ENCODE peak calls at places on chromosomes 6 and 20, in four cellular contexts. J is DND-41; E is small intestine; X is Jurkat, Clone E6-1. H is an unnamed sample.

GRCh38 chr20:35355372-35355771 is 56.4 kb downstream of the UQCC1 start:
- DNase-seq in E (no peak), J (no peak), X (no peak), H (no peak)

GRCh38 chr6:91669154-91669903 is 1082.5 kb upstream of the MAP3K7 start:
- DNase-seq in X (no peak), E (no peak), J (no peak), H (no peak)

GRCh38 chr6:121093928-121094327 is 240.4 kb downstream of the TBC1D32 start:
- DNase-seq in E (no peak), J (no peak), X (no peak), H (no peak)

GRCh38 chr20:19284400-19285178 is 72.1 kb downstream of the SLC24A3 start:
- DNase-seq in X (no peak), J (no peak), E (no peak), H (no peak)

GRCh38 chr6:78400076-78400475 is 467.3 kb upstream of the IRAK1BP1 start:
- DNase-seq in X (no peak), J (no peak), E (no peak), H (no peak)

GRCh38 chr20:25056601-25057233 is 1.2 kb downstream of the ACSS1 start:
- DNase-seq in E (no peak), J (peak; percentile 38), X (no peak), H (no peak)

GRCh38 chr20:36421641-36422040 is 115.5 kb downstream of the DLGAP4 start:
- DNase-seq in E (no peak), X (no peak), J (no peak), H (no peak)

GRCh38 chr6:98382246-98382645 is 452.1 kb upstream of the POU3F2 start:
- DNase-seq in J (no peak), X (no peak), E (no peak), H (no peak)

GRCh38 chr20:297925-298754 is 770 bp downstream of the ZCCHC3 start:
- DNase-seq in X (no peak), E (peak; percentile 89), J (peak; percentile 60), H (peak; percentile 43)

GRCh38 chr6:437042-437402 is 45.5 kb downstream of the IRF4 start:
- DNase-seq in X (no peak), E (no peak), J (no peak), H (no peak)

GRCh38 chr6:121086876-121087275 is 247.4 kb downstream of the TBC1D32 start:
- DNase-seq in X (no peak), E (no peak), J (no peak), H (no peak)

GRCh38 chr6:99746261-99746895 is 139.7 kb downstream of the PRDM13 start:
- DNase-seq in E (peak; percentile 68), X (peak; percentile 71), J (peak; percentile 69), H (peak; percentile 57)

GRCh38 chr20:43352996-43353395 is 104.7 kb upstream of the SRSF6 start:
- DNase-seq in J (no peak), X (no peak), E (no peak), H (no peak)

GRCh38 chr20:3749689-3750639 is 17.5 kb downstream of the HSPA12B start:
- DNase-seq in X (no peak), E (peak; percentile 38), J (no peak), H (no peak)

GRCh38 chr6:7058250-7058923 is 49.4 kb upstream of the RREB1 start:
- DNase-seq in X (peak; percentile 55), E (peak; percentile 96), J (peak; percentile 70), H (no peak)

GRCh38 chr20:64103871-64104666 is 3.3 kb downstream of the NPBWR2 start:
- DNase-seq in E (no peak), J (no peak), X (no peak), H (no peak)

GRCh38 chr6:95593025-95593424 is 15.7 kb downstream of the MANEA start:
- DNase-seq in E (peak; percentile 67), X (no peak), J (no peak), H (no peak)

GRCh38 chr6:156190270-156190669 is 586.9 kb upstream of the ARID1B start:
- DNase-seq in X (no peak), E (no peak), J (no peak), H (no peak)

GRCh38 chr6:107972413-107973096 is 14.5 kb upstream of the SEC63 start:
- DNase-seq in J (no peak), E (peak; percentile 70), X (no peak), H (no peak)

GRCh38 chr6:17395112-17395511 is 1.7 kb downstream of the CAP2 start:
- DNase-seq in E (no peak), X (no peak), J (no peak), H (no peak)
- H3K4me3 ChIP-seq in E (no peak overlapping the region), X (no peak overlapping the region), J (no peak overlapping the region), H (no peak overlapping the region)

GRCh38 chr6:35049885-35050284 is 91.3 kb downstream of the TCP11 start:
- DNase-seq in J (peak; percentile 57), X (peak; percentile 56), E (peak; percentile 33), H (no peak)

GRCh38 chr6:35048631-35049083 is 92.5 kb downstream of the TCP11 start:
- DNase-seq in X (peak; percentile 87), E (no peak), J (peak; percentile 63), H (no peak)

GRCh38 chr6:35048031-35048613 is 93.0 kb downstream of the TCP11 start:
- DNase-seq in J (peak; percentile 41), X (no peak), E (no peak), H (no peak)

GRCh38 chr6:35050291-35050987 is 90.7 kb downstream of the TCP11 start:
- DNase-seq in J (peak; percentile 62), E (no peak), X (no peak), H (no peak)

DNA sequence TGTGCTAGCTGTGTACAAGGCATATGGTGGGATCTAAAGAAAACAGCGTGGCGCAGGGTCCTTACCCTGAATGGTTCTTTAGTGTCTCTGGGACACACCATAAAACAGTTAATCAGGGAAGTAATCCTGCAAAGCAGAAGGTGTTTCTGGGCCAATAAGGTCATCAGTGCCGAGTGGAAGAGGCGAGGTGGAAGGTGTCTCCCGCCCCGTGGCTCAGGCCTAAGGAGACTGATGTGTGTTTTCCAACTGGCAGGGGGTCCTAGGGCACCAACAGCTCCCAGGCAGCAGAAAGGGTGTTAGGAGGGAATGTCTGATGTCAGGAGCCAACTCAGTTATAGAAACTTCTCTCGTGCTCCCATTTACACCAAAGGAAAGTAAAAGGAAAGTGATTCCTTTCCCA is 91.8 kb downstream of the TCP11 start:
- DNase-seq in E (no peak), J (no peak), X (no peak), H (no peak)
- H3K4me3 ChIP-seq in E (no peak overlapping the region), J (no peak overlapping the region), X (no peak overlapping the region), H (no peak overlapping the region)

GRCh38 chr6:42890311-42891198 is 11.1 kb downstream of the RPL7L1 start:
- DNase-seq in X (peak; percentile 87), E (peak; percentile 94), J (peak; percentile 94), H (peak; percentile 87)

GRCh38 chr6:42889815-42890214 is 10.4 kb downstream of the RPL7L1 start:
- DNase-seq in J (no peak), X (peak; percentile 26), E (no peak), H (no peak)

GRCh38 chr6:42891199-42891722 is 11.8 kb downstream of the RPL7L1 start:
- DNase-seq in E (no peak), X (no peak), J (no peak), H (no peak)

GRCh38 chr6:42885702-42886101 is 6.3 kb downstream of the RPL7L1 start:
- DNase-seq in E (no peak), J (no peak), X (no peak), H (no peak)
- H3K4me3 ChIP-seq in E (no peak overlapping the region), J (no peak overlapping the region), X (no peak overlapping the region), H (no peak overlapping the region)

DNA sequence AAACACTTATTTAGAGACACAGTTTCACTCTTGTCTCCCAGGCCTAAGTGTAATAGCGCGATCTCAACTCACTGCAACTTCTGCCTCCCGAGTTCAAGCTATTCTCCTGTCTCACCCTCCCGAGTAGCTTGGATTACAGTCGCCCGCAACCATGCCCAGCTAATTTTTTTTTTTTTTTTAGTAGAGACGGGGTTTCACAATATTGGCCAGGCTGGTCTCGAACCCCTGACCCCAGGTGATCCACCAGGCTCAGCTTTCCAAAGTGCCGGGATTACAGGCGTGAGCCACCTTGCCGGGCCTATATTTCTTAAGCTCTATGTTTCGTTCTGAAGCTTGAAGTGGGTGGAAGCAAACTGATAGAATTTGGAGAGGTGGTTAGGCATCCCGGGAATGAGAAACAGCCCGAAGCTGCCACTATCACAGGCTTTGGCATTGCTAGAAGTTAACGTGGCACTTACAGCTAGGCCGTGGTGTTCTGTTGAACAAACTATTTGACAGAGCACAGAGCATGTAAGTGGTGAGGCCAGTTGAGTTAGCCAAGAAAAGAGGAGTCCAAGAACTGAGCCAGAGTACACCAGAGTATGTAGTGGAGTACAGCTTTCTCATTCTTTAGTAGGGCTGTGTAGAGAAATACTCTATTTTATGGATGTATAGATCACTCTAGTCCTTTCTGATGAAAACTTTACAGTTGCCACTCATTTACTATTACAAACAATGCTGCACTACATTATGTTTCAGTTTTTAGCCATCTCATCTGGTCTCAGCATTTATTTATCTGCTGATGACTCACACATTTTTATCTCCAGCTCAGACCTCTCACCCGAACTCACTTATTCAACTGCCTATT is 62.0 kb upstream of the HFE start:
- DNase-seq in E (peak; percentile 82), J (no peak), X (no peak), H (no peak)
- H3K4me3 ChIP-seq in E (no peak overlapping the region), J (no peak overlapping the region), X (peak overlapping the region; percentile 64), H (no peak overlapping the region)

DNA sequence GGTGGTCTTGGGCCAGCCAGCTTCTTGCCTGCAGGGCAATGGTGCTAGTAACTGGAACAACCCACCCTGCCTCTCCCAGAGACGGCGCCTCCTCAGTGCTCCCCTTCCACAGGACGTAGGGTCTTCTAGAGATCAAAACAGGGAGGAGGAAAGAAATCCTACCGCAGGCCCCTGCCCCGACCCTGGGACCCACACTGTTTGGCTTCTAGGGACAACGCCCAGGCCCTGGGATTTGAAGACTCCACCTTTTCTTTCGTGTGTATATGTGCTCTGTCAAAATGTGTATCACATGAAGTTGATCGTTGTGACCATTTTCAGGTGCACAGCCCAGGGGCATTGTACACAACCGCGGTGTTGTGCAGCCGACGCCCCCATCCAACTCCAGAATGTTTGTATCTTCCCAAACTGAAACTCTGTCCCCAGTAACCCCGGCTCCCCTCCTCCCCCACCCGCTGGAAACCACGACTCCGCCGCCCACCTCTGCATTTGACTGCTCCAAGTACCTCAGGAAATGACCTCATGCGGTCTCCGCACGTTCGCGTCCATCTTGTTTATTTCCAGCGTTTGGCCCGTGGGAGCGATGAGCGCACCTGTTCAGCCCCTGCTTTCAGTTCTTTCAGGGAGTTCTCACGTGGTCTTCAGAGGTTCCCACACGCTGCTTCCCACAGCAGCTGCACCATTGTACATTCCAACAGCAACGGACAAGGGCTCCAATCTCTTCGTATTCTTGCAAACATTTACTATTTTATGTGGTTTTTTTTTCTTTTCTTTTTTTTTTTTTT is 3.4 kb upstream of the BHLHE23 start:
- DNase-seq in E (peak; percentile 38), X (peak; percentile 100), J (peak; percentile 99), H (no peak)
- H3K4me3 ChIP-seq in E (no peak overlapping the region), X (peak overlapping the region; percentile 83), J (peak overlapping the region; percentile 64), H (peak overlapping the region; percentile 65)

DNA sequence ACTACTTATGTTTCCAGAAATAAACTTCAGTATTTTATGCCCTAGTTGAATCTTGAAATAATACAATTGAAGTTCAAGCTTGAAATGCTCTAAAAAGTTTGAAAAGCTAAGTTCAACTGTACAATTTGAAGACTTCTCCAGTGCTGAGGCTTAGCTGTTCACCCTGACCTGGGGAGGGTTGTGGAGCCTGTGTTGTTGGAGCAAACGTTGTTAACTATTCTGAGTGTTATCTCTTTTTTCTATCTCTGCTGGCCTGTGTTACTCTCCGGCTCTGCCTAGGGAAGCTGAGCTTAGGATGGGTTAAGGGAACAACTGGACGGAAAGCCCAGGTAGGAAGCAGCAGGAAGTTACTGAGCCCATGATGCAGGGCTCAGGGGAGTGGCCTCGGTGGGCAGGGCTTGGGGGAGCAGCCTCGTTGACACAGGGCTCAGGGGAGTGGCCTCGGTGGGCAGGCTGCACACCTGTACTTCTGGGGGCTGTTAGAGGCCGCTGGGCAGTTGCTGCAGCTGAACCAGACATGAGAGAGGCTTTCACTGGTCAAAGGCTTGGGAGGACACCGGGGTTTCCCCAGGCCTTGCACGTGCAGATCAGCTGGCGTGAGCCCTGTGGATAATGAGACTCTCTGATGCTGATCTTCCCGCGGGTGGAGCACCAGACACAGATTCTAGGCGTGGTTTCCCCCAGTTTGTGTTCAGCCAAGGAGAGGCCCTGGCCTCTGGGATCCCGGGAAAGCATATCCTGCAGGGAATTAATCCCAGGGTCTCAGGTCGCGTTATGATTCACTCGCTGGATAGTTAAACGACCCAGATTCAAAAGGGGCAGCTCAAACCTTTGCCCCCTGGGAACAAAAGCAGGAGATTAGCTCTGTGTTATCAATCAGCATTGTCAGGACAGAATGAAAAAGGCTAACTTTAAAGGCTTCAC is 58.9 kb downstream of the ERMARD start:
- DNase-seq in X (no peak), E (peak; percentile 62), J (no peak), H (no peak)
- H3K4me3 ChIP-seq in X (no peak overlapping the region), E (no peak overlapping the region), J (no peak overlapping the region), H (no peak overlapping the region)